ENCODE peak calls at places on chromosomes 12 and 14, in six cellular contexts. U, H, Y, T, D and B are unnamed samples.

GRCh38 chr14:72000907-72001306 is 68.7 kb downstream of the RGS6 start:
- DNase-seq in U (no peak), H (no peak), Y (no peak), T (no peak), D (peak), B (peak)

GRCh38 chr12:5332521-5332920 is 99.4 kb upstream of the NTF3 start:
- DNase-seq in U (no peak), H (no peak), Y (no peak), T (no peak), D (no peak), B (no peak)

GRCh38 chr12:90342081-90342480 is 612.9 kb downstream of the CCER1 start:
- DNase-seq in U (no peak), H (no peak), Y (no peak), T (no peak), D (no peak), B (no peak)

GRCh38 chr12:120363274-120363855 is 5.6 kb downstream of the MSI1 start:
- DNase-seq in U (no peak), H (no peak), Y (no peak), T (no peak), D (no peak), B (no peak)

GRCh38 chr14:104677506-104678332 is 11.7 kb upstream of the INF2 start:
- DNase-seq in U (peak), H (no peak), Y (peak), T (peak), D (peak), B (peak)

GRCh38 chr14:56202256-56202655 is 84.0 kb downstream of the PELI2 start:
- DNase-seq in U (no peak), H (no peak), Y (no peak), T (no peak), D (no peak), B (peak)

GRCh38 chr14:71536927-71537772 is 395.1 kb upstream of the RGS6 start:
- DNase-seq in U (no peak), H (no peak), Y (no peak), T (no peak), D (no peak), B (no peak)

GRCh38 chr14:96102071-96102856 is 63.1 kb downstream of the C14orf132 start:
- DNase-seq in U (no peak), H (no peak), Y (peak), T (peak), D (no peak), B (no peak)

GRCh38 chr12:80101126-80101525 is 1.8 kb downstream of the OTOGL start:
- DNase-seq in U (no peak), H (no peak), Y (peak), T (no peak), D (no peak), B (no peak)

GRCh38 chr12:46998811-46999368 is 80.5 kb upstream of the PCED1B start:
- DNase-seq in U (no peak), H (peak), Y (peak), T (peak), D (no peak), B (no peak)

GRCh38 chr14:36260970-36261640 is 59.3 kb downstream of the MBIP start:
- DNase-seq in U (no peak), H (no peak), Y (no peak), T (no peak), D (no peak), B (no peak)

GRCh38 chr14:30252800-30253425 is 306.0 kb upstream of the G2E3 start:
- DNase-seq in U (no peak), H (no peak), Y (peak), T (peak), D (no peak), B (no peak)

GRCh38 chr12:99386907-99387306 is 260.6 kb upstream of the GARIN6 start:
- DNase-seq in U (no peak), H (no peak), Y (peak), T (peak), D (no peak), B (peak)

GRCh38 chr14:24072436-24072835 is 1.1 kb downstream of the CPNE6 start:
- DNase-seq in U (peak), H (no peak), Y (no peak), T (no peak), D (peak), B (no peak)

GRCh38 chr14:104542871-104543830 is 36.4 kb upstream of the C14orf180 start:
- DNase-seq in U (no peak), H (no peak), Y (no peak), T (no peak), D (peak), B (peak)

GRCh38 chr12:127720334-127720733 is 546.6 kb upstream of the TMEM132C start:
- DNase-seq in U (no peak), H (no peak), Y (no peak), T (no peak), D (no peak), B (no peak)

GRCh38 chr14:30058401-30058800 is 130.8 kb upstream of the PRKD1 start:
- DNase-seq in U (no peak), H (no peak), Y (peak), T (peak), D (no peak), B (no peak)

GRCh38 chr12:127363392-127363791 is 903.6 kb upstream of the TMEM132C start:
- DNase-seq in U (no peak), H (no peak), Y (no peak), T (no peak), D (no peak), B (no peak)

GRCh38 chr12:19527876-19528275 is 88.6 kb downstream of the AEBP2 start:
- DNase-seq in U (no peak), H (no peak), Y (no peak), T (no peak), D (no peak), B (no peak)

DNA sequence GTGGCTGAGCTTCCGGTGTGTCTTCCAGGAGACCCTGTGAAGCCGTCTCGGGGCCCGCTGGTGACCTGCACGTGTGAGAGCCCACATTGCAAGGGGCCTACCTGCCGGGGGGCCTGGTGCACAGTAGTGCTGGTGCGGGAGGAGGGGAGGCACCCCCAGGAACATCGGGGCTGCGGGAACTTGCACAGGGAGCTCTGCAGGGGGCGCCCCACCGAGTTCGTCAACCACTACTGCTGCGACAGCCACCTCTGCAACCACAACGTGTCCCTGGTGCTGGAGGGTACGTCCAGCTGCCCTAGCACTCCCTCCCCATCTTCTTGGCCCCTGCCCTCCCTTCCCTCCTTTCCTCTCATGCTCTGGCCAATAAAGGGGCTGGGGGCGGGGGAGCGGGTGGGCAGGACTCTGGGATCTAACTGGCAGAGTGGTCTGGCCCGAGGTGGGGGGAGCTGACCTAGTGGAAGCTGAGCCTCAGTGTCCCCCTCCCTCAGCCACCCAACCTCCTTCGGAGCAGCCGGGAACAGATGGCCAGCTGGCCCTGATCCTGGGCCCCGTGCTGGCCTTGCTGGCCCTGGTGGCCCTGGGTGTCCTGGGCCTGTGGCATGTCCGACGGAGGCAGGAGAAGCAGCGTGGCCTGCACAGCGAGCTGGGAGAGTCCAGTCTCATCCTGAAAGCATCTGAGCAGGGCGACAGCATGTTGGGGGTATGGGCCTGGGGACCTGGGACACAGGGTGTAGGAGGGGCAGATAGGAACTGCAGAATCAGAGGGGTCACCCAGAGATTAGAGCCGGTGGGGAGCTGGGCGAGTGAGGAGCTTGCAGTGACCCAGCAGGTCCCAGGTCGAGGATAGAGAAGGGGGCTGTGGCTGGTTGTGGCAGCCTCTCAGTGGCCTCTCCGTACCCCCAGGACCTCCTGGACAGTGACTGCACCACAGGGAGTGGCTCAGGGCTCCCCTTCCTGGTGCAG is 6.0 kb downstream of the ACVRL1 start:
- DNase-seq in U (no peak), H (no peak), Y (no peak), T (no peak), D (peak), B (no peak)
- TF ChIP-seq CTCF in U (no peak), H (peak), Y (no peak), T (peak), D (no peak), B (no peak)

GRCh38 chr12:25415004-25415403 is 138.1 kb downstream of the LMNTD1 start:
- DNase-seq in U (no peak), H (no peak), Y (no peak), T (no peak), D (no peak), B (no peak)
- TF ChIP-seq CTCF in U (no peak), H (no peak), Y (no peak), T (no peak), D (no peak), B (no peak)

GRCh38 chr12:61993734-61994345 is 266.4 kb upstream of the USP15 start:
- DNase-seq in U (no peak), H (no peak), Y (no peak), T (peak), D (no peak), B (peak)
- TF ChIP-seq CTCF in U (peak), H (peak), Y (peak), T (peak), D (peak), B (peak)

GRCh38 chr14:77616454-77617229 is at the start of gene SPTLC2:
- DNase-seq in U (peak), H (peak), Y (peak), T (peak), D (peak), B (peak)
- TF ChIP-seq CTCF in U (no peak), H (peak), Y (no peak), T (peak), D (peak), B (peak)

DNA sequence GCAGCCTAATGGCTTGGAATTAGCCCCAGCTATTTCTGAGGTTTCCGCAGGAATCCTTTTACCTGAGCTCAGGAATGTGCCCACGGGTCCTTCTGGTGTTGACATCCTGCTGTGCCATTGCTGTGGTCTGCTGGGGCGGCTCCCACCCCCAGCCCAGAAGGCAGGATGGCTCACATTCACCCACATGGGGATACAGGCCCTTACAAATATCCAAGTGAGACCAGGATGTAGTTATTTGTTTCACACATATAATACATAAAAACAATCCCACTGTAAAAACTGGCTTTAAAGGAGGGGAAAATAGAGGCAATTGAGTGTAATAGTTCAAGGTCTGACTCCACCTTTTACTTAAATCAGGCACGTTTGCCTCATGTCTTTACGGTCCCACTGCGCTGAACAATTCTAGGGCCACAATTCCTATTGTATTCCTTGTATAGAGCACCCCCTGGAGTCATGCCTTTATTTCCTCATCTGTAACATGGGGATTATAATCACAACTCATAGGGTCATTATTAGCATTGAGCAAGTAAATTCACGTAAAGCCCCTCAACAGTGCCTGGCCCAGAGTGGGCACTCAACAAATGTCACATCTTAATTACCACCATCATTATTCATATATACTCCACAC is 57.2 kb upstream of the FICD start:
- DNase-seq in U (no peak), H (no peak), Y (no peak), T (no peak), D (no peak), B (no peak)
- TF ChIP-seq CTCF in U (no peak), H (no peak), Y (no peak), T (no peak), D (no peak), B (no peak)

GRCh38 chr12:2382391-2383155 is 329.8 kb downstream of the CACNA1C start:
- DNase-seq in U (no peak), H (no peak), Y (no peak), T (peak), D (no peak), B (no peak)
- TF ChIP-seq CTCF in U (no peak), H (no peak), Y (no peak), T (peak), D (no peak), B (peak)